ENCODE peak calls at places on chromosomes 13 and 19, in five cellular contexts. O is epithelial cell of esophagus, T is NCI-H774, Q is sciatic nerve, E is germinal center. V is an unnamed sample.

GRCh38 chr19:33429891-33430673 is 56.6 kb downstream of the CEBPG start:
- DNase-seq in E (no peak), T (no peak), O (no peak), Q (no peak), V (no peak)

GRCh38 chr13:113004126-113004525 is 35.1 kb downstream of the MCF2L start:
- DNase-seq in Q (no peak), T (no peak), O (no peak), E (no peak), V (no peak)

GRCh38 chr19:48629599-48630288 is 7.4 kb downstream of the DBP start:
- DNase-seq in O (peak), E (no peak), T (no peak), Q (peak), V (peak)

GRCh38 chr13:32471187-32471922 is 43.4 kb upstream of the N4BP2L1 start:
- DNase-seq in T (no peak), Q (no peak), E (no peak), O (no peak), V (no peak)

GRCh38 chr13:56189439-56189838 is 951.3 kb upstream of the PRR20A start:
- DNase-seq in T (no peak), O (no peak), Q (no peak), E (no peak), V (no peak)

GRCh38 chr19:46634045-46634655 is 1.9 kb downstream of the GNG8 start:
- DNase-seq in T (peak), E (peak), Q (peak), O (peak), V (peak)

GRCh38 chr19:1355258-1355973 is 28.3 kb upstream of the NDUFS7 start:
- DNase-seq in E (no peak), O (no peak), T (no peak), Q (no peak), V (no peak)

GRCh38 chr13:112424098-112424497 is 47.9 kb downstream of the SPACA7 start:
- DNase-seq in O (no peak), Q (no peak), T (no peak), E (no peak), V (no peak)

GRCh38 chr13:102846261-102847015 is 606 bp downstream of the ERCC5 start:
- DNase-seq in O (peak), T (no peak), Q (no peak), E (peak), V (peak)

GRCh38 chr19:38657633-38658222 is 10.3 kb downstream of the ACTN4 start:
- DNase-seq in O (peak), Q (no peak), T (no peak), E (no peak), V (peak)

GRCh38 chr13:93025984-93026383 is 200.6 kb upstream of the GPC6 start:
- DNase-seq in T (no peak), E (no peak), Q (no peak), O (no peak), V (no peak)

GRCh38 chr19:58551577-58552471 is 3.1 kb downstream of the CHMP2A start:
- DNase-seq in Q (no peak), E (no peak), T (no peak), O (no peak), V (no peak)

GRCh38 chr19:29798783-29799182 is 13.0 kb upstream of the CCNE1 start:
- DNase-seq in O (peak), E (no peak), T (no peak), Q (no peak), V (no peak)

GRCh38 chr19:13964776-13965175 is 12.5 kb downstream of the DCAF15 start:
- DNase-seq in T (no peak), E (no peak), Q (no peak), O (no peak), V (no peak)